ENCODE peak calls at places on chromosomes 5 and 9, in four cellular contexts. M is K562, O is GM12878, P is HepG2. D is an unnamed sample.

GRCh38 chr9:127828262-127829031 is 25.8 kb downstream of the FPGS start:
- DNase-seq in M (peak), O (no peak), P (peak), D (peak)

GRCh38 chr5:14806452-14806851 is 65.1 kb downstream of the ANKH start:
- DNase-seq in M (peak), O (no peak), P (no peak), D (no peak)

GRCh38 chr5:178288373-178289368 is 56.1 kb upstream of the PHYKPL start:
- DNase-seq in M (no peak), O (no peak), P (no peak), D (no peak)

GRCh38 chr9:114288233-114289051 is 34.5 kb upstream of the ORM1 start:
- DNase-seq in M (no peak), O (no peak), P (no peak), D (peak)

GRCh38 chr5:130425405-130425804 is 521.1 kb downstream of the CHSY3 start:
- DNase-seq in M (no peak), O (no peak), P (peak), D (no peak)

GRCh38 chr5:39076757-39077475 is 2.7 kb upstream of the RICTOR start:
- DNase-seq in M (peak), O (peak), P (no peak), D (no peak)

GRCh38 chr5:151075698-151076331 is 5.0 kb downstream of the TNIP1 start:
- DNase-seq in M (no peak), O (no peak), P (no peak), D (no peak)

GRCh38 chr5:119417891-119418781 is 34.2 kb upstream of the HSD17B4 start:
- DNase-seq in M (peak), O (no peak), P (no peak), D (no peak)

GRCh38 chr9:37512439-37512838 is 26.7 kb downstream of the POLR1E start:
- DNase-seq in M (no peak), O (no peak), P (no peak), D (no peak)

GRCh38 chr5:112787261-112787660 is 49.6 kb downstream of the APC start:
- DNase-seq in M (no peak), O (no peak), P (no peak), D (no peak)

GRCh38 chr5:146137967-146138403 is 32.6 kb upstream of the PLAC8L1 start:
- DNase-seq in M (no peak), O (no peak), P (peak), D (no peak)

GRCh38 chr9:113903514-113904077 is 27.5 kb downstream of the ZNF618 start:
- DNase-seq in M (no peak), O (no peak), P (no peak), D (no peak)

GRCh38 chr5:32074401-32074800 is 99.7 kb downstream of the GOLPH3 start:
- DNase-seq in M (peak), O (no peak), P (peak), D (peak)

GRCh38 chr5:177189416-177189815 is 55.8 kb downstream of the NSD1 start:
- DNase-seq in M (no peak), O (no peak), P (no peak), D (no peak)

GRCh38 chr9:22079873-22080341 is 70.8 kb upstream of the CDKN2B start:
- DNase-seq in M (no peak), O (peak), P (no peak), D (no peak)

GRCh38 chr9:33690156-33690908 is 105.0 kb upstream of the PRSS3 start:
- DNase-seq in M (no peak), O (no peak), P (no peak), D (no peak)

GRCh38 chr5:93476211-93476851 is 104.7 kb downstream of the NR2F1-AS1 start:
- DNase-seq in M (no peak), O (no peak), P (no peak), D (no peak)

GRCh38 chr9:93452710-93453046 is 703 bp downstream of the FAM120AOS start:
- DNase-seq in M (peak), O (no peak), P (no peak), D (no peak)

GRCh38 chr9:111282940-111283339 is 47.1 kb downstream of the OR2K2 start:
- DNase-seq in M (no peak), O (no peak), P (no peak), D (no peak)

DNA sequence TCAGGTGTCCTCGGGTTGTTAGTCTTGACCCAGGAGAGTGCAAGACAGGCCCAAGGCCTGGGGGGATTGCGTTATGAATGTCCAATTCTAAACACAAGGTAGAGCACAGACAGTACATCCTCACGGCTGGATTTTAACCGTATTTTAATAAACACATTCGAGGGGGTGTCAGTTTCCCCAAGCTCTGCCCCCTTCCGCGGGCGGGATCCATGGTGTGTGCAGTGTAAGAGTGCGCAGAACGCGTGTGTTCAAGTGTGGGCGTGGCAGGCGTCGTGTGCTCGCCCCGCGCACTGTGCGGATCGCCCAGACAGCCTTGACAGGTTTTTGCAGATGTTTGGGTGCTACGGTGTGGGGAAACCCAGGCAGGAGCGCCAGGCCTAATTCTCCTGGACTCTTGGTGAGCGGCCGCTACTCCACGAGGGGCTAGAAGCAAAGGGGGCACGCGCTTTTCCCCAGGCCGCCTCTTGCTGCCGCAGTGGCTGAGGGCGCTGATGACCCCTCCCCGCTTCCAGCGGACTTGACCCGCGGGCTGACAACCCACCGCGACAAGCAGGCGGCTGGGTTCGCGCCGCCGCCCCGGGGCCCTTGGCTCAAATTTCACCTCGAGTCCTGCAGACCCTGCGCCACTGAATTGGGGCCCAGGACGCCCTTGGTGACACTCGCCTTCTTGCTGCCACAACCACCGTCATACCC is 6.0 kb upstream of the DMRT3 start:
- DNase-seq in M (no peak), O (no peak), P (no peak), D (peak)
- TF ChIP-seq EZH2 in M (no peak), O (no peak), P (no peak), D (peak)

DNA sequence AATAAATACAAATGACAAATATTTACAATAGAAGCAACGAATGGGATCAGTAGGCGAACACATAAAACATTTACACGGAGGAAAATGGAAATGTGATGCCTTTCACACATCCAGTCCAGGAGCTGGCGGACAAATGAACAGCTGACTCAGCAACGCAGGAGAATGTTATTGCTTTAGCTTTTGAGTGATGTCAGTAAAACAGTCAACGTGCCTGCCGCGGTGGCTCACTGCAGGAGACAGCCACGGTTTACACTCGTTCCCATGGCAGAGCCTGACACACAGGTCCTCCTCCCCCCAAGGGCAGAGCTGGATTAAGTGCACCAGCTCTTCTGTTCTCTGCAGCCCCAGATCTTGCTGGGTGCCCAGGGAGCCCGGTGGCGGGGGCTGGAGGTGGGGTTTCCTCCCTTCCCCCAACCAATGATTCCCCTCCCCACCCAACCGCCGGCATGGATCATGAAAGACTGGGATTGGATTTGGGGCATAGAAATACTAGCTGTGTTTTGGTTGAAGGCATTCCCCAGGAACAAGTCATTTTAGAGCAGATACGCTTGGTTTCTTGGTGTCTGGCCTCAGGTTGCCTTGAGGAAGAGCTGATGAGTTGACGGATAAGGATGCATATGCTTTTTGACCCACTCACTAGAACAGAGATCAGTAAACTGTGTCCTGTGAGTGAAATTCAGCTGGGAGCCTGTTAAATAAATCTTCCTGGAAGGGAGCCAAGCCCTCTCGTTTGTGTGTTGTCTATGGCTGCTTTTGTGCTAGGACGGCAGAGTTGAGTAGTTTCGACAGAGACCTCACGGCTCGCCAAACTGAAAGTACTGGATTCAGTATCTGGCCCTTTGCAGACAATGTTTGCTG is 12.5 kb downstream of the STC2 start:
- DNase-seq in M (peak), O (no peak), P (no peak), D (peak)
- TF ChIP-seq JUNB in M (no peak), O (no peak), P (no peak), D (no peak)

DNA sequence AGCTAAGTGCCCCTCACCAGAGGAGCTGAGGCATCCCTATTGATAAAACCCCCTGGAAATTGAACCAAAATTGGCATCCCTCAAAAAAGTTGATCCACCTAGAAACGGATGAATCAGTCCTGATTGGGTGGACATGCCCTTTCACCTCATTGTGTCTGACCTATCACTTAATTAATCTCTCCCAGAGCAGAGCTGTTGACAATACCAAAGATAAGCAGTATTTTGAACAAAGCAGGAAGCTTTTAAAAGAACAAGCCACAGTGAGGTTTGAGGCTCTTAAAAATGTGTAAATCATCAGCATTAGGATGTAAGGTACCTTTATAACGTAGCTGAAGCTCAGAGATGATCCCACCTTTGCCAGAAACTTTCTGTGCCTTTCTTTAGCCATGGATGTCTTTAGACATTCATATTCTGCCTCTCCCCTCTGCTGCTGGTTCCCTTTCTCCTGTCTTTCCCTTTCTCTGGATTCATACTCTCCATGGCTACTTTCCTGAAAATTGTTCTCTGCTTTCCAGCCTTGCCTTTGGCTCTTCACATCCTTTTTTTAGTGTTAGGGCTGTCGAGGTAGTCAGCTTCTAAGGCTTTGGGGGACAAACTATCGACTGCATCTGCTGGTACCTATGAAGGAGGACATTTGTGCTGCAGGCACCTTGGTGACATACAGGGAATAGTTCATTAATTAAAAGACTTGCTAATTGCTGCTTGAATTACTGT is 7.8 kb upstream of the LHX2 start:
- DNase-seq in M (no peak), O (no peak), P (no peak), D (no peak)
- TF ChIP-seq EZH2 in M (no peak), O (no peak), P (no peak), D (peak)

GRCh38 chr5:122392844-122393243 is 80.8 kb downstream of the SNCAIP start:
- DNase-seq in M (no peak), O (no peak), P (no peak), D (no peak)
- TF ChIP-seq JUNB in M (no peak), O (no peak), P (no peak), D (no peak)

GRCh38 chr5:1856596-1857255 is 26.0 kb downstream of the IRX4 start:
- DNase-seq in M (no peak), O (no peak), P (no peak), D (peak)

GRCh38 chr5:1859099-1859498 is 23.6 kb downstream of the IRX4 start:
- DNase-seq in M (no peak), O (no peak), P (no peak), D (no peak)

GRCh38 chr5:1858436-1858835 is 24.3 kb downstream of the IRX4 start:
- DNase-seq in M (no peak), O (no peak), P (no peak), D (no peak)

GRCh38 chr5:1855573-1855972 is 27.2 kb downstream of the IRX4 start:
- DNase-seq in M (no peak), O (no peak), P (no peak), D (no peak)

DNA sequence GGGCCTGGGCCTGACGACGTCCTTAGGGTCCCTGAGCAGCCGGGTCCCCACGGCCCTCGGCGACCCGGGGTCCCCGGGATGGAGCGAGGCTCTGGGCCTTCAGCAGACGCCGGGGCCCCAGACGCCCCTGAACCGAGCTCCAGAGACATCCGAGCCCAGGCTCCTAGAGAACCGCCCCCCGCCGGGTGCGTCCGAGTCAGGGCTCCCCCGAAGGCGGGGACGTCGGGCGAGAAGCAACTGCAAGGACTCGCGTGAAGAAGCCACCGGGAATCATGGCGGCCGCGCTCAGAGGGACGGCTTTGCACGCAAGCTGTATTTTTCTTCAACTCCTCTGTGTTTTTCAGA is 25.5 kb downstream of the IRX4 start:
- DNase-seq in M (no peak), O (no peak), P (no peak), D (peak)
- TF ChIP-seq EZH2 in M (no peak), O (no peak), P (no peak), D (no peak)

GRCh38 chr5:96904054-96904931 is 28.0 kb downstream of the ERAP2 start:
- DNase-seq in M (no peak), O (no peak), P (no peak), D (no peak)

GRCh38 chr5:96901384-96901783 is 25.1 kb downstream of the ERAP2 start:
- DNase-seq in M (peak), O (no peak), P (peak), D (peak)

GRCh38 chr5:96902876-96903275 is 26.6 kb downstream of the ERAP2 start:
- DNase-seq in M (no peak), O (no peak), P (no peak), D (no peak)

GRCh38 chr5:96901841-96902240 is 25.5 kb downstream of the ERAP2 start:
- DNase-seq in M (no peak), O (no peak), P (no peak), D (no peak)

GRCh38 chr5:96903300-96903699 is 27.0 kb downstream of the ERAP2 start:
- DNase-seq in M (no peak), O (no peak), P (no peak), D (no peak)
- TF ChIP-seq JUNB in M (no peak), O (no peak), P (no peak), D (no peak)